ENCODE peak calls at places on chromosomes 5 and 9, in five cellular contexts. T is stimulated activated CD4-positive, alpha-beta T cell treated with anti-CD3 and anti-CD28 coated beads, Interleukin-2, amount 100 ng/mL, for 48 hours; W is aorta; Y is fibroblast of pulmonary artery; F is lower leg skin. R is an unnamed sample.
A peak's percentile ranks its signal among the peaks of the same experiment; 100 is the strongest.

GRCh38 chr5:15995206-15996052 is 184.2 kb downstream of the MARCHF11 start:
- DNase-seq in T (no peak), Y (peak; percentile 68), W (no peak), F (no peak), R (no peak)

GRCh38 chr5:62093981-62094380 is 212.0 kb upstream of the KIF2A start:
- DNase-seq in Y (peak; percentile 25), F (no peak), W (no peak), T (no peak), R (peak; percentile 90)

GRCh38 chr5:72107874-72108199 is 562 bp downstream of the MAP1B start:
- DNase-seq in T (no peak), W (peak; percentile 46), Y (no peak), F (no peak), R (peak; percentile 67)

GRCh38 chr9:114503522-114504340 is 1.5 kb downstream of the WHRN start:
- DNase-seq in T (no peak), F (no peak), Y (no peak), W (no peak), R (no peak)

GRCh38 chr5:37120270-37120669 is 128.9 kb downstream of the CPLANE1 start:
- DNase-seq in T (no peak), F (no peak), Y (no peak), W (no peak), R (no peak)

GRCh38 chr9:93659837-93660177 is 83.4 kb downstream of the PHF2 start:
- DNase-seq in Y (no peak), F (no peak), T (no peak), W (peak; percentile 32), R (no peak)

GRCh38 chr9:85931495-85931894 is 9.5 kb upstream of the NAA35 start:
- DNase-seq in Y (no peak), F (no peak), W (no peak), T (no peak), R (no peak)

GRCh38 chr9:137294091-137294683 is 7.9 kb downstream of the NRARP start:
- DNase-seq in T (no peak), Y (peak; percentile 70), W (no peak), F (no peak), R (no peak)

GRCh38 chr5:142872217-142872616 is 102.0 kb downstream of the ARHGAP26 start:
- DNase-seq in W (no peak), Y (no peak), F (no peak), T (no peak), R (no peak)

GRCh38 chr5:14683906-14684455 is 19.5 kb downstream of the OTULIN start:
- DNase-seq in T (no peak), Y (no peak), W (no peak), F (no peak), R (no peak)

GRCh38 chr5:137617806-137618205 is 118.1 kb downstream of the KLHL3 start:
- DNase-seq in Y (peak; percentile 23), F (no peak), T (no peak), W (no peak), R (no peak)